ENCODE peak calls at places on chromosomes 3 and 15, in six cellular contexts. W is cardiac muscle cell, Q is breast epithelium, L is A549, R is endothelial cell of umbilical vein, N is hepatocyte. I is an unnamed sample.

GRCh38 chr15:100803158-100803440 is 76.5 kb upstream of the ALDH1A3 start:
- DNase-seq in W (no peak), Q (no peak), L (no peak), R (no peak), N (no peak), I (no peak)

GRCh38 chr15:49877871-49878511 is 241.0 kb downstream of the ATP8B4 start:
- DNase-seq in W (peak), Q (no peak), L (no peak), R (no peak), N (peak), I (no peak)

GRCh38 chr15:74863239-74864056 is 9.7 kb downstream of the SCAMP2 start:
- DNase-seq in W (no peak), Q (no peak), L (no peak), R (no peak), N (no peak), I (no peak)

GRCh38 chr15:67183443-67184169 is 70.9 kb downstream of the AAGAB start:
- DNase-seq in W (no peak), Q (no peak), L (peak), R (no peak), N (no peak), I (no peak)

GRCh38 chr3:79383402-79384012 is 384.3 kb downstream of the ROBO1 start:
- DNase-seq in W (peak), Q (no peak), L (no peak), R (peak), N (no peak), I (no peak)

GRCh38 chr3:147943265-147943945 is 534.2 kb downstream of the ZIC1 start:
- DNase-seq in W (peak), Q (no peak), L (peak), R (peak), N (peak), I (no peak)

GRCh38 chr3:194779729-194780224 is 94.1 kb downstream of the FAM43A start:
- DNase-seq in W (no peak), Q (no peak), L (no peak), R (peak), N (no peak), I (no peak)

GRCh38 chr15:85718271-85718971 is 76.3 kb downstream of the KLHL25 start:
- DNase-seq in W (no peak), Q (no peak), L (no peak), R (no peak), N (no peak), I (no peak)

GRCh38 chr15:60299452-60300047 is 98.2 kb downstream of the ANXA2 start:
- DNase-seq in W (peak), Q (no peak), L (no peak), R (no peak), N (peak), I (no peak)

GRCh38 chr3:109369510-109369909 is 32.2 kb upstream of the DPPA4 start:
- DNase-seq in W (peak), Q (no peak), L (peak), R (no peak), N (peak), I (no peak)

GRCh38 chr15:80587816-80588456 is 107.2 kb upstream of the ABHD17C start:
- DNase-seq in W (peak), Q (no peak), L (no peak), R (no peak), N (no peak), I (no peak)

GRCh38 chr3:34843479-34843870 is 795.9 kb upstream of the ARPP21 start:
- DNase-seq in W (peak), Q (no peak), L (no peak), R (no peak), N (no peak), I (no peak)

DNA sequence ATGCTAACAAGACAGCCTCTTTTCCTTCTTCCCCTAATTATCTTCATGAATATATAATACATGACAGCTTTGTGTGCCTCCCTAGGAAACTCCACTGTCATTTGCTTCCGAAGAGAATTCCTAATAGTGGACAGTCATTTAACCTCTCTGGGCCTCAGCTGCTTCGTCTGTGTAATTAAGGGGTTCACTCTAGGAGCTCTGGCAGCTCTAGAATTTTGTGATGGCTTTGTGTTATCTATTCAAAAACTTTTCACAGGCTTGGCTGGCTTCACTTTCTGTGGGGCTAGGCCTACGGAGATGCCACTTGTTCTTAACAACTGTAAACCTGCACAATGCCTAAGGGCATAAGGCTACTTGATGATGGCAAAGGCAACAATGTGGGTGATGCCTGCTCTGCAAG is 333.9 kb upstream of the UMPS start:
- DNase-seq in W (no peak), Q (no peak), L (no peak), R (no peak), N (no peak), I (no peak)
- H3K27ac ChIP-seq in W (no peak), Q (no peak), L (no peak), R (no peak), N (no peak), I (no peak)

GRCh38 chr3:11835028-11835639 is 11.6 kb downstream of the TAMM41 start:
- DNase-seq in W (peak), Q (no peak), L (peak), R (peak), N (peak), I (no peak)
- TF ChIP-seq CTCF in W (peak), Q (peak), L (peak), R (peak), N (peak), I (peak)

GRCh38 chr3:186427627-186428026 is 65.6 kb upstream of the DGKG start:
- DNase-seq in W (peak), Q (no peak), L (no peak), R (no peak), N (peak), I (no peak)

GRCh38 chr3:186421946-186422345 is 59.9 kb upstream of the DGKG start:
- DNase-seq in W (no peak), Q (no peak), L (no peak), R (no peak), N (no peak), I (no peak)

DNA sequence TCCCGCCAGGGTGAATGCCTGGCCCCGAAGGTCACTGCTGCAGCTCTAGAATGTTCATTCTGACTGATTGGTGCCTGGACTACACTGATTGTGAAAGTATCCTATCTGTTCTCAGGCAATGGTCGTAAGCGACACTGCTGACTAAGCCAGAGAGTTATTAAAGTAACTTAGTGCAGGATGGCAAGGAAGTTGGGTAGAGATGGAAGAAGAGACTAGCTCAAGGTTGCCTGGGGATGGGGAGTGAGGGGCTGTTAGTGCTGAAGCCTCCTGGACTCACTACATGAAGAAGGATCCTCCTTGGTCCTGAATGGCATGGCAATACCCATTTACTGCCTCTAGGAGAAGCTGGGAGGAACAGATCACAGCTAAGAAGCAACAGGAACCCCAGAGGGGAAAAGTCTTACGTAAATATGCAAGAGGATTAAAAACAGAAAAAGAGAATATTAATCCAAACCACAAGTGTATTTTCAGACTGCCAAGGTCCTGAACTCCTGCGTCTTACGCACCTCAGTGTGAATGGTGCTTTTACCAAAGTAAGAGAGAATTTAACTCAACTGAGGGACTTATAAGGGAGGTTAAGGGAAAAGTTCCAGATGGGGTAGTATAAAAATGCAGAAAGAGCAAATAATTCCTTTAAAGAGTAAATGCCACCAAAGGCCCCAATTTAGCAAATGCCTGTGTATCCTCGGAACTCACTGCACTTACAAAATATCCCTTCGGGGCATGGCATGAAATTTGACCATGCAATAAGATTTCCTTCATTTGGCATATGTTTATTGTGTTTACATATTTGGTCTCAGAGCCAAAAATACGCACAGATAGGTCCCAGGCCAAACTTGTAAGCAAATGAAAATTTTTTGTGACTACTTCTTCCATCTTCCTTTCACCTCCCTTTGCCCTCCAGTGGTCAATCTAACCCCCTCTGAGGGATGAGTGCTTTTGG is 64.0 kb upstream of the DGKG start:
- DNase-seq in W (peak), Q (peak), L (peak), R (no peak), N (peak), I (no peak)
- H3K27ac ChIP-seq in W (peak), Q (peak), L (no peak), R (no peak), N (no peak), I (no peak)

GRCh38 chr15:88586401-88587162 is 34.6 kb upstream of the AEN start:
- DNase-seq in W (peak), Q (no peak), L (no peak), R (no peak), N (no peak), I (no peak)
- TF ChIP-seq CTCF in W (no peak), Q (no peak), L (no peak), R (no peak), N (no peak), I (no peak)

DNA sequence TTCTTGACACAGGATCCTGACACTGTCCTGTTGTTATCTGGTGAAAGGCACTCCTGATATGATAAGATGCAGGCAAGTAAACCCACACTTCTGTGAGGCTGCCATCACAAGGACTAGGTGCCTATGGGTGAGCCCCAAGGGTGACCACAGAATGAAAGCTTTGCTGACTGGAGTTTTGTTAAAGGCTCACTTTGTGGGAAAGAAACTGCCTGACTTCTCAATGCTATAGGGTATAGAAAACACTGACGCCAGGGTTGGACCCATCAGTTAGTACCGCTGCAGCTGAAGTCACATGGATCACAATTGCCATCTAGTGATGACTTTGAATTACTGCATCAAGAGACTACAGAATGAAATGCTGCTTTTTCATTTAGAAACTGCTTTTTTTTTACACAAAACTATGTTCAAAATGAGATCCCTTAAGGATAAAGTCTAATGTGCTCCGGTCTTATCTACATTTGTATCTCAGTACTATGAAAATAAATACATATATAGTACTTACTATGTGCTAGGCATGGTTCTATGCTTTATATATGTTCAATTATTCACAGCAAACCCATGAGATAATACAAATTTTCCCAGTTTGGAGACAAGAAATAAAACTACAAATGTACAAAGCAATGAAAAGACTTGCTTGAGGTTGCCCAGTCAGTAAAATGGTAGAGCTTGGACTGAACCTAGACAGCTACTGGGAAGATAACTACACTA is 64.2 kb upstream of the CMSS1 start:
- DNase-seq in W (peak), Q (no peak), L (peak), R (peak), N (peak), I (no peak)
- H3K27ac ChIP-seq in W (no peak), Q (no peak), L (no peak), R (peak), N (no peak), I (no peak)

GRCh38 chr15:43524254-43524847 is 6.9 kb downstream of the MAP1A start:
- DNase-seq in W (no peak), Q (no peak), L (no peak), R (no peak), N (no peak), I (no peak)
- TF ChIP-seq CTCF in W (no peak), Q (no peak), L (no peak), R (no peak), N (no peak), I (no peak)

GRCh38 chr3:99934984-99935797 is 117.5 kb downstream of the CMSS1 start:
- DNase-seq in W (peak), Q (no peak), L (peak), R (peak), N (peak), I (no peak)
- H3K27ac ChIP-seq in W (no peak), Q (peak), L (no peak), R (no peak), N (peak), I (no peak)

I was measured in CD4-positive, alpha-beta T cell.